ENCODE peak calls at places on chromosomes 6 and 20, in four cellular contexts. N is AG10803, R is GM20000, P is neural crest cell. M is an unnamed sample.

GRCh38 chr20:21505810-21506530 is 7.9 kb downstream of the NKX2-2 start:
- DNase-seq in N (peak; percentile 29), R (peak; percentile 91), P (peak; percentile 77), M (peak; percentile 51)

GRCh38 chr6:138004423-138005287 is 102.6 kb downstream of the PERP start:
- DNase-seq in N (peak; percentile 23), R (peak; percentile 56), P (no peak), M (no peak)

GRCh38 chr20:58942549-58942948 is 38.5 kb upstream of the NELFCD start:
- DNase-seq in N (no peak), R (no peak), P (no peak), M (no peak)

GRCh38 chr6:25320459-25320858 is 41.3 kb downstream of the CARMIL1 start:
- DNase-seq in N (peak; percentile 31), R (no peak), P (no peak), M (no peak)

GRCh38 chr20:47545499-47545898 is 43.8 kb downstream of the NCOA3 start:
- DNase-seq in N (no peak), R (no peak), P (no peak), M (no peak)

GRCh38 chr6:163406830-163407229 is 7.7 kb upstream of the QKI start:
- DNase-seq in N (no peak), R (no peak), P (no peak), M (no peak)

GRCh38 chr6:8057263-8057662 is 6.9 kb downstream of the BLOC1S5 start:
- DNase-seq in N (no peak), R (no peak), P (no peak), M (no peak)

GRCh38 chr6:118892248-118893094 is 1.5 kb upstream of the ASF1A start:
- DNase-seq in N (peak; percentile 28), R (no peak), P (no peak), M (no peak)

GRCh38 chr20:4082406-4083102 is 67.2 kb upstream of the RNF24 start:
- DNase-seq in N (peak; percentile 81), R (peak; percentile 26), P (no peak), M (peak; percentile 26)

GRCh38 chr6:718345-718744 is 25.4 kb upstream of the EXOC2 start:
- DNase-seq in N (no peak), R (no peak), P (no peak), M (no peak)

GRCh38 chr6:10332121-10332520 is 82.8 kb downstream of the TFAP2A start:
- DNase-seq in N (no peak), R (no peak), P (no peak), M (no peak)

GRCh38 chr20:33862709-33863403 is 51.7 kb downstream of the CHMP4B start:
- DNase-seq in N (peak; percentile 53), R (peak; percentile 87), P (peak; percentile 80), M (peak; percentile 54)

GRCh38 chr6:163414367-163415175 is at the start of gene QKI:
- DNase-seq in N (peak; percentile 81), R (peak; percentile 89), P (peak; percentile 57), M (peak; percentile 72)

GRCh38 chr20:12170406-12170805 is 252.7 kb downstream of the BTBD3 start:
- DNase-seq in N (no peak), R (no peak), P (no peak), M (no peak)

GRCh38 chr6:121442591-121442990 is 7.1 kb downstream of the GJA1 start:
- DNase-seq in N (no peak), R (no peak), P (no peak), M (no peak)

GRCh38 chr6:121441477-121441876 is 6.0 kb downstream of the GJA1 start:
- DNase-seq in N (no peak), R (no peak), P (no peak), M (no peak)

GRCh38 chr6:121439456-121440250 is 4.2 kb downstream of the GJA1 start:
- DNase-seq in N (no peak), R (no peak), P (no peak), M (no peak)

GRCh38 chr6:121449331-121449730 is 13.9 kb downstream of the GJA1 start:
- DNase-seq in N (no peak), R (no peak), P (no peak), M (no peak)

DNA sequence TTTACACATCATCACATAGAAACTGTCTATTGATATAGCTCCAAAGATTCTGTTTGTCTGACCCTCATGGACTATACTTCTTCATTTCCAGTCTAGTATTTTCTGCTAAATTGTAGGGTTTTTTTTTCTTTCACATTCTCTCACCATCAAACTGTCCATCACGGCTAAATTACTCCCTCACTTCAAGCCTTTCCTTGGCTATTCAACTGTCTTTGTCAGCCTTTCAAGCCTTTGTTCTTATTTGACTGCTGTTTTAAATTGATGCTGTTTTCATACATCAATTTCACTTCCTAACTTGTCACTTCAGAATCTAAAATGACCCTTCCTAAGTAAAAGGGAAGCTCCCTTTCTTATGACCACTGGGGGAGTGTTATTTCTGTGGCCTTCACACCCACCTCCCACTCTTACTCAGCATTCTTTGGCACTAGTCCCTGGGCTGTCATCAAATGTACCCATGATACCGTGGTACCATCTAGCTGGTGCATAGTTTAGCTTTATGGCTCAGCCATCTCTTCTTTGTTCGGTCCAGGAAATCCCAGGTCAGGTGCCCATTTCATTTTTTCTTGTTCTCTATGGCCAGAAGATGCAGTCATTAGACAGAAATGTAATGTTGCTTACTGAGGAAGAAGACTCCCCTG is 8.6 kb downstream of the GJA1 start:
- DNase-seq in N (peak; percentile 17), R (no peak), P (no peak), M (no peak)
- TF ChIP-seq CTCF in N (no peak), R (no peak), P (no peak), M (no peak)

GRCh38 chr20:55415567-55416142 is 589.7 kb downstream of the CBLN4 start:
- DNase-seq in N (peak; percentile 0), R (no peak), P (no peak), M (no peak)
- TF ChIP-seq CTCF in N (peak; percentile 7), R (no peak), P (peak; percentile 66), M (no peak)

GRCh38 chr20:19588731-19589130 is 169.3 kb upstream of the RIN2 start:
- DNase-seq in N (peak; percentile 3), R (no peak), P (no peak), M (no peak)
- TF ChIP-seq CTCF in N (no peak), R (no peak), P (no peak), M (no peak)

GRCh38 chr6:35754452-35755321 is 17.9 kb downstream of the ARMC12 start:
- DNase-seq in N (peak; percentile 13), R (no peak), P (no peak), M (no peak)
- TF ChIP-seq CTCF in N (no peak), R (no peak), P (no peak), M (no peak)

DNA sequence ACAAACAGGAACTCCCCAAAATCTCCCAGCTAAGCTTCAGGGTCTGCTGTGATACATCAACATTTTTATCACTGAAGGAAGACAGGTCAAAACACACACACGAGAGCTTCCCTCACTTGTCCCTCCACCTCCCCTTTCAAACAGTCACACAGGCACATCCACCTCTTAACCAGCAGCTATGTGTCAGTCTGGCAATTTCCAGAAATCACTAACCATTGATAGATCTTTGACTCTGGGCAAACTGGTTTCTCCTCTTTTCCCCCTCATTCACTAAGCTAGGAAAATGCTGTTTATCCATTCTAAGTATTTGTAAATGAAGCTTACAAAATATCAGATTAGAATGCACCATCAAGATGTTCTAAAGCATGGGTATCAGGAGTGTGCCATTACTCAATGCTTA is 87.8 kb downstream of the DCDC2 start:
- DNase-seq in N (no peak), R (no peak), P (no peak), M (no peak)
- TF ChIP-seq CTCF in N (no peak), R (no peak), P (no peak), M (no peak)

GRCh38 chr6:39189131-39189530 is 40.1 kb downstream of the KCNK5 start:
- DNase-seq in N (no peak), R (no peak), P (no peak), M (no peak)

GRCh38 chr6:39188577-39188976 is 40.7 kb downstream of the KCNK5 start:
- DNase-seq in N (no peak), R (no peak), P (no peak), M (no peak)

GRCh38 chr6:39189915-39190544 is 39.2 kb downstream of the KCNK5 start:
- DNase-seq in N (peak; percentile 12), R (peak; percentile 61), P (peak; percentile 44), M (no peak)

GRCh38 chr6:39190545-39191235 is 38.6 kb downstream of the KCNK5 start:
- DNase-seq in N (no peak), R (no peak), P (no peak), M (no peak)

GRCh38 chr6:39188101-39188455 is 41.2 kb downstream of the KCNK5 start:
- DNase-seq in N (no peak), R (no peak), P (no peak), M (no peak)
- TF ChIP-seq CTCF in N (no peak), R (no peak), P (no peak), M (no peak)